ENCODE peak calls at places on chromosome 9, in five cellular contexts. C is stimulated activated CD8-positive, alpha-beta memory T cell treated with anti-CD3 and anti-CD28 coated beads, Interleukin-15, amount 100 ng/mL, for 24 hours; D is left ventricle myocardium inferior; V is nephron progenitor cell; A is GM23248. Q is an unnamed sample.

GRCh38 chr9:101269596-101270324 is 115.0 kb downstream of the BAAT start:
- DNase-seq in A (no peak), C (no peak), D (no peak), V (no peak), Q (no peak)

GRCh38 chr9:129460323-129461261 is 160.3 kb downstream of the C9orf50 start:
- DNase-seq in A (peak; percentile 99), V (peak; percentile 92), D (peak; percentile 97), C (peak; percentile 56), Q (peak; percentile 97)

GRCh38 chr9:132877818-132878694 is at the start of gene AK8:
- DNase-seq in A (peak; percentile 90), V (peak; percentile 88), D (peak; percentile 75), C (peak; percentile 69), Q (peak; percentile 58)

GRCh38 chr9:109474170-109474569 is 23.9 kb downstream of the PTPN3 start:
- DNase-seq in V (no peak), C (no peak), D (no peak), A (no peak), Q (no peak)

GRCh38 chr9:33809506-33809905 is 7.5 kb upstream of the UBE2R2 start:
- DNase-seq in C (no peak), V (no peak), A (no peak), D (no peak), Q (no peak)

GRCh38 chr9:4661165-4662095 is 664 bp upstream of the PLPP6 start:
- DNase-seq in D (no peak), C (no peak), A (peak; percentile 52), V (no peak), Q (no peak)

GRCh38 chr9:224540-225520 is 10.2 kb downstream of the DOCK8 start:
- DNase-seq in V (no peak), A (peak; percentile 26), C (no peak), D (no peak), Q (no peak)

GRCh38 chr9:134738869-134739659 is 97.5 kb downstream of the COL5A1 start:
- DNase-seq in V (peak; percentile 86), A (peak; percentile 76), D (peak; percentile 79), C (peak; percentile 3), Q (peak; percentile 41)

GRCh38 chr9:78548666-78549065 is 251.7 kb downstream of the PSAT1 start:
- DNase-seq in A (no peak), V (no peak), D (no peak), C (no peak), Q (no peak)

GRCh38 chr9:114287001-114287762 is 35.7 kb upstream of the ORM1 start:
- DNase-seq in A (no peak), D (peak; percentile 8), C (no peak), V (no peak), Q (no peak)

GRCh38 chr9:69817202-69817601 is 3.4 kb upstream of the CFAP95 start:
- DNase-seq in V (no peak), D (no peak), A (peak; percentile 9), C (no peak), Q (no peak)

GRCh38 chr9:16062542-16063240 is 509.8 kb downstream of the CCDC171 start:
- DNase-seq in D (no peak), A (peak; percentile 88), C (no peak), V (no peak), Q (no peak)

GRCh38 chr9:20619492-20619860 is 2.8 kb downstream of the MLLT3 start:
- DNase-seq in V (no peak), C (no peak), A (no peak), D (no peak), Q (no peak)

GRCh38 chr9:91074866-91075265 is 273.2 kb downstream of the SYK start:
- DNase-seq in A (no peak), D (no peak), C (no peak), V (no peak), Q (no peak)